ENCODE peak calls at places on chromosomes 4 and X, in five cellular contexts. O is astrocyte of the spinal cord, C is omental fat pad, D is HCT116, K is osteocyte. L is an unnamed sample.

GRCh38 chr4:24930136-24930535 is 17.3 kb upstream of the CCDC149 start:
- DNase-seq in C (no peak), D (no peak), O (no peak), K (no peak), L (no peak)

GRCh38 chr4:80767944-80768343 is 262.6 kb upstream of the BMP3 start:
- DNase-seq in C (no peak), K (no peak), D (no peak), O (peak; percentile 30), L (no peak)

GRCh38 chrX:32408389-32408788 is 803.0 kb downstream of the DMD start:
- DNase-seq in C (no peak), D (no peak), O (no peak), K (no peak), L (no peak)

GRCh38 chrX:153468008-153468580 is 2.3 kb downstream of the HAUS7 start:
- DNase-seq in K (no peak), O (no peak), C (no peak), D (no peak), L (no peak)

GRCh38 chr4:3174371-3175338 is 74.3 kb upstream of the MSANTD1 start:
- DNase-seq in O (no peak), K (no peak), D (no peak), C (no peak), L (no peak)

GRCh38 chr4:40621592-40622512 is 7.8 kb downstream of the RBM47 start:
- DNase-seq in O (peak; percentile 98), K (no peak), D (peak; percentile 79), C (peak; percentile 54), L (no peak)

GRCh38 chrX:98637451-98637850 is 1753.7 kb downstream of the RPA4 start:
- DNase-seq in O (no peak), C (no peak), D (no peak), K (no peak), L (no peak)

GRCh38 chr4:24070117-24070516 is 180.3 kb upstream of the PPARGC1A start:
- DNase-seq in D (no peak), O (peak; percentile 79), K (no peak), C (no peak), L (no peak)

GRCh38 chr4:32219306-32220075 is 1499.3 kb downstream of the PCDH7 start:
- DNase-seq in D (no peak), O (no peak), C (no peak), K (no peak), L (no peak)

GRCh38 chrX:54172455-54172854 is 10.6 kb downstream of the FAM120C start:
- DNase-seq in D (no peak), K (no peak), C (no peak), O (no peak), L (no peak)

GRCh38 chrX:17038277-17038676 is 91.8 kb downstream of the REPS2 start:
- DNase-seq in K (no peak), D (no peak), C (no peak), O (no peak), L (no peak)

GRCh38 chr4:69830529-69831269 is 29.2 kb downstream of the SULT1E1 start:
- DNase-seq in C (no peak), D (no peak), K (no peak), O (peak; percentile 61), L (no peak)

GRCh38 chr4:72817012-72817411 is 248.0 kb upstream of the ADAMTS3 start:
- DNase-seq in O (peak; percentile 58), D (no peak), K (no peak), C (no peak), L (no peak)

GRCh38 chrX:136588060-136588459 is 56.0 kb downstream of the VGLL1 start:
- DNase-seq in D (no peak), K (no peak), O (no peak), C (no peak), L (no peak)

GRCh38 chr4:22190855-22191254 is 242.3 kb upstream of the KCNIP4 start:
- DNase-seq in K (no peak), C (no peak), O (peak; percentile 89), D (no peak), L (no peak)

GRCh38 chr4:120718979-120719566 is 203.5 kb downstream of the PRDM5 start:
- DNase-seq in K (no peak), C (no peak), O (peak; percentile 42), D (peak; percentile 16), L (no peak)

GRCh38 chr4:122827258-122827887 is 742 bp downstream of the FGF2 start:
- DNase-seq in C (no peak), O (peak; percentile 50), K (peak; percentile 86), D (no peak), L (peak; percentile 25)

GRCh38 chr4:142285222-142285583 is 560.9 kb downstream of the INPP4B start:
- DNase-seq in D (no peak), O (no peak), K (no peak), C (no peak), L (no peak)

GRCh38 chrX:137031517-137032377 is 2.0 kb downstream of the GPR101 start:
- DNase-seq in K (no peak), C (no peak), O (peak; percentile 32), D (no peak), L (no peak)

GRCh38 chr4:115851918-115852766 is 738.7 kb upstream of the NDST4 start:
- DNase-seq in O (peak; percentile 58), D (peak; percentile 51), C (no peak), K (no peak), L (no peak)

GRCh38 chr4:3874525-3875110 is 108.4 kb downstream of the ADRA2C start:
- DNase-seq in C (no peak), K (no peak), O (no peak), D (no peak), L (peak; percentile 7)

GRCh38 chrX:10634681-10635161 is 14.3 kb upstream of the MID1 start:
- DNase-seq in C (no peak), D (peak; percentile 81), K (no peak), O (peak; percentile 91), L (no peak)

GRCh38 chr4:76596713-76597112 is 161.7 kb downstream of the SHROOM3 start:
- DNase-seq in D (no peak), O (no peak), K (no peak), C (no peak), L (no peak)

GRCh38 chr4:38131371-38132139 is 171.4 kb downstream of the PTTG2 start:
- DNase-seq in K (no peak), D (no peak), C (no peak), O (peak; percentile 47), L (peak; percentile 68)

DNA sequence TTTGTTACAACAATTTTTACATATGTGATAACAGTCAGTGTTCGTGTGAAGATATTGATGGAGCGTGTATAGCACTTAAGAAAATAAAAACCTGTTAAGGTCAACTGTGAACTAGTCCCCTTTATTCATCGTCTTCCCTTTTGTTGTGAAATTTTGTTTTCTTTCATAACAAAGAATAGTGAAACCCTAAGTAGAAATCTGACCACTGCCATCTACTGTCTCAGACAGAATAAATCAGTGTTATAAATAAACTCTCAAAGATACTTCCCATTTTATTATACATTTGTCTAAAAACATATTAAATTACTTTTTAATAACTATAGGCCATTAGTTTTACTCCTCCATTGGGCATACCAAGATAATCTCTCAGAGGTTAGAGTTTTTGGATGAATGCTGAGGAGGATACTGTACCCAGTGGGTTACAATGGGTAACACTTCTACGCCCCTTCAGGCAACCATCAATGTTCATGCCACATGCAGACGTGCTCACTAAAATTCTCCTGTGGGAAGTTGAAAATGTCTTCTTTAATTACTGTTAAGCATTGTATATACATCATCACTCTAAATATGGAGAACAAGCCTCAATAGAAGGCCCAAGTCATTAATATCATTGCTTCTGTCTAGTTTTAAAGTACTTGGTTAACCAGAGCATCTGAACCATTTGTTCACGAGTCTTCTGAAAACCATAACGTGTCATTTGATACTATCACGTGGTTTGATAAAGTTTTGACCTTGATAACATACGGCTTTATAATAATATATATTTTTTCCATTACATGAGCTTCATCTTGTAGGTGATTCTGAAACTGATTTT is 171.2 kb downstream of the TMA16 start:
- DNase-seq in O (no peak), K (no peak), C (no peak), D (no peak), L (no peak)
- TF ChIP-seq CTCF in O (no peak), K (peak; percentile 16), C (no peak), D (no peak), L (no peak)

DNA sequence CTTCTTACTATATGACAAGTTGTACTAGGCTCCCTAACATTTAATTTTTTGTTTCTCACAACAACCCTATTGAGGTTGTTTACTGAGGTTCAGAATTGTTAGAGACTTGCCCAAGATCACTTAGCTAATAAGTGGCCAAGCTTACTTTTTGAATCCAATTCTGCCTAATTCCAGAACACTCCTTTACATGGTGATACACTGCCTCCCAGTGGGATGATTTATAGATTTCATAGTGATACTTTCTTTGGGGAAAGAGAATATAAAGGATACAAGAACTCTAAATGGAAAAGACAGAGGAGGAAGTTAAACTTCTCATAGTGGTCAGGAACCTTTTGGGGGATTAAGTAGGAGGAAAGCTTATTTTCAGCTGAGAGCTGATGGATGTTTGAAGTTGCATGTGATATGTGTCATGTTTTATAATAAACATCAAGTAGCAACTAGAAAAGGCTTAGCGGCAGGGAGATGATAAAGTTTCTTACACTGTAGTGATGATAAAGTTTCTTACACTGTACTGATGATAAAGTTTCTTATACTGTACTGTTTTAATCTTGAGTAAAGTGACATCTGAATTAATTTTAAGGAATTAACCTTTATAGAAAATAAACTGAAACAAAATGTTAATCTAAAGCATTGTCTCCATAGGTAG is 15.3 kb downstream of the STAG2 start:
- DNase-seq in C (no peak), O (peak; percentile 36), K (no peak), D (no peak), L (no peak)
- TF ChIP-seq CTCF in C (no peak), O (no peak), K (peak; percentile 46), D (peak; percentile 10), L (no peak)

GRCh38 chr4:101370663-101371210 is 23.4 kb upstream of the PPP3CA start:
- DNase-seq in K (no peak), D (no peak), O (no peak), C (no peak), L (no peak)
- TF ChIP-seq CTCF in K (no peak), D (peak; percentile 33), O (no peak), C (no peak), L (no peak)

GRCh38 chrX:19539665-19540064 is 24.4 kb upstream of the MAP3K15 start:
- DNase-seq in O (no peak), K (peak; percentile 70), C (no peak), D (no peak), L (no peak)

GRCh38 chrX:19541196-19541595 is 25.9 kb upstream of the MAP3K15 start:
- DNase-seq in D (no peak), O (no peak), C (no peak), K (peak; percentile 63), L (no peak)

GRCh38 chrX:19540076-19540475 is 24.8 kb upstream of the MAP3K15 start:
- DNase-seq in D (no peak), O (no peak), K (no peak), C (no peak), L (no peak)

GRCh38 chrX:19532709-19533108 is 17.4 kb upstream of the MAP3K15 start:
- DNase-seq in O (no peak), C (no peak), D (no peak), K (peak; percentile 46), L (no peak)

DNA sequence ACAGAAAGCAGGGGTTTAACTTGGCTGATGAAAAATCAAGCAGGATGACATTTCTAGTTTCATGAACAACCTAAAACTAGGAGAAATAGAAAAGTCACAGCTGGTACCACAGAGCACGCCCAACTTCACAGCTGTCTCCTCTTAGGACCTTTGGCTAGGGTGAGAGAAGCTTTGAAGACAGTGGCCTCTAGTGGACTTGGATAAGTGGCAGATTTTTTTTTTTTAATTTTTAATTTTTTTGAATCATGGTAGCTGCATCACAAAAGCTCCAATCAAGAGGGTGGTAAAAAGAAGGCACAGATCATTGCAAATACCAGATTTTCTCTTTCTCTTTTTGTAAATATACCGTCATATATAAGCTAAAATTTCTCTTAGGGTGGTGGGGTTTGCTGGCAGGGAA is 20.2 kb upstream of the MAP3K15 start:
- DNase-seq in O (peak; percentile 8), D (no peak), C (no peak), K (peak; percentile 10), L (no peak)
- TF ChIP-seq CTCF in O (peak; percentile 34), D (peak; percentile 12), C (no peak), K (peak; percentile 44), L (no peak)